ENCODE peak calls at places on chromosome 22, in five cellular contexts. D is HL-60, O is ascending aorta, Z is lower lobe of right lung, R is Panc1. Y is an unnamed sample.

GRCh38 chr22:49310354-49310753 is 517.3 kb downstream of the BRD1 start:
- DNase-seq in D (no peak), O (no peak), Z (no peak), R (no peak), Y (no peak)

GRCh38 chr22:35418726-35419125 is 18.8 kb downstream of the MCM5 start:
- DNase-seq in D (peak; percentile 65), O (no peak), Z (no peak), R (no peak), Y (no peak)

GRCh38 chr22:28187612-28188011 is 268.6 kb upstream of the PITPNB start:
- DNase-seq in D (no peak), O (no peak), Z (no peak), R (no peak), Y (no peak)

GRCh38 chr22:21963790-21964211 is 11.2 kb upstream of the PPM1F start:
- DNase-seq in D (no peak), O (no peak), Z (no peak), R (no peak), Y (no peak)

GRCh38 chr22:31947296-31947695 is 3.0 kb downstream of the YWHAH start:
- DNase-seq in D (peak; percentile 60), O (no peak), Z (no peak), R (peak; percentile 39), Y (no peak)

GRCh38 chr22:25777870-25778269 is 35.9 kb downstream of the MYO18B start:
- DNase-seq in D (peak; percentile 58), O (no peak), Z (no peak), R (peak; percentile 18), Y (no peak)

GRCh38 chr22:43993072-43993760 is 30.9 kb upstream of the PARVB start:
- DNase-seq in D (peak; percentile 46), O (no peak), Z (peak; percentile 52), R (peak; percentile 46), Y (peak; percentile 31)

GRCh38 chr22:37241351-37242142 is 2.5 kb downstream of the RAC2 start:
- DNase-seq in D (peak; percentile 49), O (no peak), Z (peak; percentile 60), R (no peak), Y (no peak)

GRCh38 chr22:45090364-45090960 is 73.3 kb upstream of the NUP50 start:
- DNase-seq in D (no peak), O (no peak), Z (no peak), R (no peak), Y (peak; percentile 41)

GRCh38 chr22:31230871-31231621 is 18.9 kb downstream of the LIMK2 start:
- DNase-seq in D (peak; percentile 51), O (no peak), Z (no peak), R (peak; percentile 30), Y (no peak)

GRCh38 chr22:24417901-24418641 is 9.3 kb upstream of the ADORA2A start:
- DNase-seq in D (peak; percentile 39), O (no peak), Z (peak; percentile 30), R (no peak), Y (no peak)

GRCh38 chr22:45628508-45628907 is 43.1 kb upstream of the ATXN10 start:
- DNase-seq in D (no peak), O (no peak), Z (peak; percentile 17), R (no peak), Y (no peak)

GRCh38 chr22:23045461-23045860 is 24.9 kb upstream of the GNAZ start:
- DNase-seq in D (no peak), O (no peak), Z (no peak), R (no peak), Y (no peak)

GRCh38 chr22:44147036-44147645 is 33.6 kb upstream of the PARVG start:
- DNase-seq in D (no peak), O (no peak), Z (no peak), R (no peak), Y (no peak)

GRCh38 chr22:24466831-24467249 is 28.3 kb upstream of the UPB1 start:
- DNase-seq in D (peak; percentile 59), O (no peak), Z (no peak), R (no peak), Y (no peak)

GRCh38 chr22:20859615-20860014 is 808 bp downstream of the SNAP29 start:
- DNase-seq in D (no peak), O (no peak), Z (no peak), R (no peak), Y (no peak)

GRCh38 chr22:31944700-31945477 is 554 bp downstream of the YWHAH start:
- DNase-seq in D (no peak), O (no peak), Z (peak; percentile 49), R (no peak), Y (no peak)

GRCh38 chr22:29314074-29314473 is 1.4 kb downstream of the RASL10A start:
- DNase-seq in D (no peak), O (no peak), Z (peak; percentile 33), R (no peak), Y (no peak)
- H3K27ac ChIP-seq in D (no peak overlapping the region), O (no peak overlapping the region), Z (no peak overlapping the region), R (no peak overlapping the region), Y (no peak overlapping the region)

GRCh38 chr22:38338772-38339379 is 21.6 kb upstream of the CSNK1E start:
- DNase-seq in D (peak; percentile 56), O (no peak), Z (peak; percentile 14), R (no peak), Y (no peak)

GRCh38 chr22:38335077-38335476 is 17.8 kb upstream of the CSNK1E start:
- DNase-seq in D (no peak), O (no peak), Z (no peak), R (no peak), Y (no peak)

DNA sequence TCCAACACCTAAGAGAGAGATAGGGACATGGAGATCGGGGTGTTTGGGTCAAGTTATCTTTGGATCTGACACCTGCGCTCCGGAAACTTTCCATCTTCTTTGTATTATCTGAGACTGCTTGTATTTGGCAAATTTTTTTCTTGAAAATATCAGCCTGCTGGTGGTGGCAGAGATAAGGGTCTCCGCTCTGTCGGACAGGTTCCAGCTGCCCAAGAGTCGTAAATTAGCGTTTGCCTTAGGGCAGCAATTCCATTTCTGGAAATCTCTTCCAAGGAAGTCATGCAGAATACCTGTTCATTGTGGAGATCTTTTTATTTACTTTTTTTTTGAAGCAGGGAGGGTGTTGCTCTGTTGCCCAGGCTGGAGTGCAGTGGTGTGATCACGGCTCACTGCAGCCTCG is 19.5 kb upstream of the CSNK1E start:
- DNase-seq in D (no peak), O (no peak), Z (no peak), R (no peak), Y (no peak)
- H3K4me3 ChIP-seq in D (no peak overlapping the region), O (no peak overlapping the region), Z (peak overlapping the region; percentile 55), R (peak overlapping the region; percentile 61), Y (no peak overlapping the region)

GRCh38 chr22:39389420-39389819 is 10.2 kb upstream of the TAB1 start:
- DNase-seq in D (no peak), O (no peak), Z (no peak), R (no peak), Y (no peak)
- H3K27ac ChIP-seq in D (no peak overlapping the region), O (no peak overlapping the region), Z (no peak overlapping the region), R (no peak overlapping the region), Y (no peak overlapping the region)

GRCh38 chr22:50527921-50528681 is 1.7 kb downstream of the TYMP start:
- DNase-seq in D (no peak), O (no peak), Z (peak; percentile 46), R (no peak), Y (no peak)
- H3K4me3 ChIP-seq in D (no peak overlapping the region), O (no peak overlapping the region), Z (peak overlapping the region; percentile 79), R (peak overlapping the region; percentile 79), Y (no peak overlapping the region)

Y was measured in iPS DF 6.9.